ENCODE peak calls at places on chromosomes 4 and X, in ten cellular contexts. L is GM20000, O is cardiac muscle cell, U is IMR-90, Q is GM10248, S is RWPE1, Z is BJ, X is brain microvascular endothelial cell, P is astrocyte of the spinal cord, R is MCF 10A. T is an unnamed sample.

GRCh38 chr4:160224049-160224448 is 1121.2 kb downstream of the RAPGEF2 start:
- DNase-seq in U (no peak), S (no peak), R (no peak), Z (no peak), L (no peak), P (no peak), X (no peak), Q (no peak), O (no peak), T (no peak)

GRCh38 chrX:11349661-11350337 is 56.6 kb downstream of the AMELX start:
- DNase-seq in Z (no peak), R (no peak), U (no peak), Q (no peak), X (no peak), S (no peak), P (no peak), O (no peak), L (no peak), T (no peak)

GRCh38 chrX:132532955-132533354 is 44.1 kb upstream of the MBNL3 start:
- DNase-seq in S (no peak), R (peak), L (no peak), P (peak), O (peak), Z (no peak), X (peak), Q (no peak), U (peak), T (no peak)

GRCh38 chrX:43958529-43958928 is 14.7 kb downstream of the NDP start:
- DNase-seq in U (peak), S (peak), R (peak), L (peak), P (peak), Q (peak), O (peak), X (peak), Z (peak), T (peak)

GRCh38 chr4:146245246-146245645 is 30.9 kb downstream of the REELD1 start:
- DNase-seq in O (no peak), X (peak), R (no peak), Z (no peak), S (no peak), L (no peak), P (no peak), U (peak), Q (no peak), T (no peak)

GRCh38 chr4:138113819-138114415 is 128.2 kb downstream of the SLC7A11 start:
- DNase-seq in R (peak), S (peak), Q (no peak), U (peak), L (no peak), O (peak), Z (no peak), X (no peak), P (peak), T (no peak)

GRCh38 chrX:9708923-9709553 is 56.6 kb downstream of the GPR143 start:
- DNase-seq in P (peak), L (peak), X (peak), U (peak), Z (no peak), R (peak), S (peak), Q (peak), O (peak), T (peak)

GRCh38 chrX:15674514-15674898 is 9.9 kb upstream of the CLTRN start:
- DNase-seq in R (peak), U (peak), O (peak), S (peak), P (no peak), Z (peak), Q (peak), X (peak), L (peak), T (no peak)

GRCh38 chr4:156941940-156942548 is 29.6 kb downstream of the PDGFC start:
- DNase-seq in U (peak), Q (no peak), Z (no peak), S (peak), R (peak), O (peak), L (no peak), P (peak), X (peak), T (peak)

GRCh38 chrX:39821011-39821708 is 276.6 kb downstream of the BCOR start:
- DNase-seq in U (peak), R (no peak), X (no peak), L (peak), O (peak), Q (peak), S (peak), P (no peak), Z (no peak), T (no peak)

GRCh38 chrX:31099536-31100090 is 27.8 kb upstream of the FTHL17 start:
- DNase-seq in Z (no peak), Q (peak), U (no peak), S (no peak), R (peak), X (no peak), O (no peak), L (peak), P (no peak), T (no peak)

GRCh38 chr4:42281324-42282020 is 115.8 kb upstream of the SHISA3 start:
- DNase-seq in X (no peak), L (no peak), P (no peak), R (no peak), U (no peak), Z (no peak), Q (peak), S (no peak), O (no peak), T (no peak)

GRCh38 chr4:46586566-46586965 is 196.6 kb upstream of the GABRA2 start:
- DNase-seq in S (no peak), R (no peak), O (no peak), Q (no peak), Z (no peak), X (no peak), P (no peak), L (no peak), U (no peak), T (no peak)

GRCh38 chr4:110678517-110678916 is 55.6 kb upstream of the PITX2 start:
- DNase-seq in O (no peak), R (peak), Z (no peak), Q (no peak), S (no peak), U (no peak), L (no peak), P (no peak), X (no peak), T (no peak)

GRCh38 chr4:110683600-110683999 is 60.7 kb upstream of the PITX2 start:
- DNase-seq in U (no peak), P (no peak), Z (no peak), X (no peak), O (no peak), R (no peak), S (no peak), L (no peak), Q (no peak), T (no peak)

GRCh38 chr4:110682311-110682710 is 59.4 kb upstream of the PITX2 start:
- DNase-seq in R (no peak), O (no peak), Z (no peak), X (no peak), S (no peak), Q (no peak), L (no peak), U (no peak), P (no peak), T (no peak)

GRCh38 chr4:110680217-110680616 is 57.3 kb upstream of the PITX2 start:
- DNase-seq in P (no peak), Z (no peak), X (no peak), O (no peak), S (no peak), L (no peak), R (no peak), Q (no peak), U (no peak), T (no peak)

DNA sequence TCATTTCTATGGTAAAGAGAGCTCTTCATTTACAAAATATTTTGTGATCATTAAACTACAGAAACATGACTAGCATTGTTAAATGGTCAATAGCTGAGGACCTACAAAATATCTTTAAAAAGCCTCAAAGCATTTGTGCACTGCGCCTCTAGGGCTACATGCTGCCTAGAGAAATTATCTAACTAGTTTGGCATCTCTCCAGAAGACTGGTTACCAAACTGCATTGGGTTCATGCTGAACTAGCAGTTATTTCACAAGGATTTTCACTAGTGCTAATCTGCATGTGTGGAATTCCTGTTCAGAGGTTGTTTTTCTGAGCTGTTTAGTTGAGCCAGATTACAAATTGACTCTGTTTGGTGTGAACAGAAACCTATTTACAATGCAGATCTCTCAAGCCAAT is 58.5 kb upstream of the PITX2 start:
- DNase-seq in Q (no peak), O (peak), L (no peak), P (no peak), S (no peak), Z (no peak), U (no peak), R (peak), X (no peak), T (no peak)
- TF ChIP-seq CTCF in Q (no peak), O (no peak), L (no peak), P (no peak), S (no peak), Z (no peak), U (no peak), R (no peak), X (no peak), T (no peak)

GRCh38 chr4:6267573-6267972 is 2.1 kb upstream of the WFS1 start:
- DNase-seq in Q (no peak), X (no peak), S (no peak), L (no peak), R (peak), O (no peak), P (no peak), U (no peak), Z (no peak), T (no peak)

GRCh38 chr4:6265546-6265945 is 4.1 kb upstream of the WFS1 start:
- DNase-seq in Z (no peak), Q (no peak), U (no peak), X (no peak), P (no peak), R (no peak), O (no peak), S (no peak), L (no peak), T (no peak)

GRCh38 chr4:6262847-6263487 is 6.7 kb upstream of the WFS1 start:
- DNase-seq in P (no peak), O (no peak), Q (no peak), Z (no peak), R (no peak), S (no peak), L (no peak), U (no peak), X (no peak), T (no peak)

GRCh38 chr4:6262176-6262575 is 7.5 kb upstream of the WFS1 start:
- DNase-seq in S (no peak), Q (no peak), L (no peak), X (no peak), U (no peak), Z (no peak), R (no peak), P (no peak), O (no peak), T (no peak)

DNA sequence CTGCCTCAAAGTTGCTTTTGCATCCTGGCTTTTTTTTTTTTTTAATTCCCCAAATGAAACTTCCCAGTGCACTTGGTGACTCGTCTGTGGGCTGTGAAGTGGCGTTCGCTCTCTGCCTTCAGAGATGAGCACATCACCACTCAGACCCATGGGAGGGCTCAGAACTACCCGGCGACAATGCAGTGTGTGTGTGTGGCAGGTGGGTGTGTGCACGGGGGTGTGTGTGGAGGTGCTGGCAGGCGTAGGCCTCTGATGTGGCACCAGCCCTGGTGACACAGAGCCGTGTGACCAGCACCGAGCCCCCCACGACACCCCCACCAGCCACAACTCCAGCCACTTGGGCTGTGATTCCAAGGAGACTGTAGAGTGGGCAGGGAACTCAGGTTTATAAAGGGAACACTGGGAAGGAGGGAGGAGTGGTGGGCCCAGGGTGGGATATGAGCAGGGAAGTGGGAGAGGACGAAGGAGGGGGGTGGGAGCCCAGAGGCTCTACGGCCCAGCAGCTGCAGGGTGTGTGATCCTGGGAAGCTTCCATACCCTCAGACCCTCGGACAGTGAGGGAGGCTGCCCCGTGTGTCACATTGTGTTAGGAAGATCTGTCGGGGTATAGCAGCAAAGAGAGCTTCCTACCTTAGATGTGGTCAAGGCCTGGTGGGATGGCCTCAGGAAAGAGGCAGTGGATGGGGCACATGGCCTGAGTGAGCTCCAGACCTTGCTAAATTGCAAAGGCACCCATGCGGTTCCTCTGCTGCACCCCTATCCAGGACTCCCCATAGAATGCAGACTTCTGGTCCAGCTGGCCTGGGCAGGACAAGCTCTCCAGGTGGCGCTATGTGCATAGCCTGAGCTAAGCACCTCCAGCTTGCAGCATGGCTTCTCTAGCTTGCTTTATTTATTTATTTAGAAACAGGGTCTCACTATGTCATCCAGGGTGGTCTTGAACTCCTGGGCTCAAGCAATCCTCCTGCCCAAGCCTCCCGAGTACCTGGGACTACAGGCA is 5.8 kb upstream of the WFS1 start:
- DNase-seq in L (peak), P (peak), Q (peak), X (peak), R (peak), S (no peak), O (peak), U (peak), Z (no peak), T (no peak)
- TF ChIP-seq CTCF in L (peak), P (peak), Q (peak), X (peak), R (peak), S (no peak), O (peak), U (peak), Z (peak), T (peak)

GRCh38 chr4:56821394-56822263 is at the start of gene SPINK2:
- DNase-seq in Z (no peak), U (no peak), X (no peak), O (no peak), P (no peak), S (peak), L (peak), R (no peak), Q (peak), T (no peak)
- TF ChIP-seq CTCF in Z (peak), U (no peak), X (no peak), O (no peak), P (no peak), S (peak), L (no peak), R (peak), Q (no peak), T (no peak)

DNA sequence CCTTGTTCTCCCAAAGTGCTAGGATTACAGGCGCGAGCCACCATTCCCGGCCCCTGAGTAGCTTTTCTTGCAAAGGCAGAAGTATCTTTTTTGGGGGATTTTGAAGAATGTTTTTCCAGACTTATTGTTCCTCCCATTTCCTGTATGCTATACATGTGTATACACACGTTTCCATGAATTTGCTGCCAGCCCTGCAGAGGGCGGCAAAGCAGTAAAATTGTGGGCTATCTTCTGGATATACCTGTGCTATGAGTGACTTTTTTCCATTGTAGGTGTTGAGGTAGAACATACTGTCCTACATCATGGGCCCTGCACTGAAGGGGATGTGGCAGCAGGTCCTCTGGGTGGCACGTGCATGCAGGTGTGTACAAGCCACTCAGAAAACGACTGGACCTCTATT is 16.9 kb upstream of the MED28 start:
- DNase-seq in O (peak), Q (no peak), X (no peak), Z (no peak), U (peak), R (peak), S (no peak), L (no peak), P (no peak), T (no peak)
- TF ChIP-seq CTCF in O (peak), Q (no peak), X (peak), Z (peak), U (peak), R (peak), S (no peak), L (no peak), P (peak), T (peak)